ENCODE peak calls at places on chromosomes 11 and 22, in eight cellular contexts. One of them, this sample, is unnamed.
A peak's percentile ranks its signal among the peaks of the same experiment; 100 is the strongest.

GRCh38 chr22:29713156-29713715 is 6.6 kb upstream of the CABP7 start:
- DNase-seq in progenitor cell of endocrine pancreas: no peak
- DNase-seq in esophagus squamous epithelium: no peak
- DNase-seq in fibroblast of mammary gland: no peak
- DNase-seq in AG09309: no peak
- DNase-seq in CD4-positive, alpha-beta T cell: no peak
- DNase-seq in gastrocnemius medialis: no peak
- DNase-seq in Calu3: no peak
- DNase-seq in this sample: no peak

GRCh38 chr22:47775686-47776085 is 1013.2 kb downstream of the TBC1D22A start:
- DNase-seq in progenitor cell of endocrine pancreas: no peak
- DNase-seq in esophagus squamous epithelium: no peak
- DNase-seq in fibroblast of mammary gland: no peak
- DNase-seq in AG09309: no peak
- DNase-seq in CD4-positive, alpha-beta T cell: no peak
- DNase-seq in gastrocnemius medialis: no peak
- DNase-seq in Calu3: no peak
- DNase-seq in this sample: no peak

GRCh38 chr22:19383292-19383691 is 48.2 kb downstream of the HIRA start:
- DNase-seq in progenitor cell of endocrine pancreas: no peak
- DNase-seq in esophagus squamous epithelium: no peak
- DNase-seq in fibroblast of mammary gland: no peak
- DNase-seq in AG09309: no peak
- DNase-seq in CD4-positive, alpha-beta T cell: no peak
- DNase-seq in gastrocnemius medialis: no peak
- DNase-seq in Calu3: no peak
- DNase-seq in this sample: no peak

GRCh38 chr11:120215634-120216033 is 4.8 kb downstream of the OAF start:
- DNase-seq in progenitor cell of endocrine pancreas: no peak
- DNase-seq in esophagus squamous epithelium: no peak
- DNase-seq in fibroblast of mammary gland: peak; percentile 77
- DNase-seq in AG09309: no peak
- DNase-seq in CD4-positive, alpha-beta T cell: no peak
- DNase-seq in gastrocnemius medialis: peak; percentile 43
- DNase-seq in Calu3: no peak
- DNase-seq in this sample: no peak

GRCh38 chr11:62687508-62688396 is 1.6 kb downstream of the LRRN4CL start:
- DNase-seq in progenitor cell of endocrine pancreas: no peak
- DNase-seq in esophagus squamous epithelium: no peak
- DNase-seq in fibroblast of mammary gland: no peak
- DNase-seq in AG09309: no peak
- DNase-seq in CD4-positive, alpha-beta T cell: no peak
- DNase-seq in gastrocnemius medialis: no peak
- DNase-seq in Calu3: no peak
- DNase-seq in this sample: no peak

GRCh38 chr22:29700949-29701927 is 18.6 kb upstream of the CABP7 start:
- DNase-seq in progenitor cell of endocrine pancreas: no peak
- DNase-seq in esophagus squamous epithelium: no peak
- DNase-seq in fibroblast of mammary gland: peak; percentile 28
- DNase-seq in AG09309: no peak
- DNase-seq in CD4-positive, alpha-beta T cell: no peak
- DNase-seq in gastrocnemius medialis: no peak
- DNase-seq in Calu3: peak; percentile 66
- DNase-seq in this sample: no peak

GRCh38 chr11:120832609-120833221 is 191.2 kb upstream of the TBCEL start:
- DNase-seq in progenitor cell of endocrine pancreas: no peak
- DNase-seq in esophagus squamous epithelium: no peak
- DNase-seq in fibroblast of mammary gland: no peak
- DNase-seq in AG09309: no peak
- DNase-seq in CD4-positive, alpha-beta T cell: no peak
- DNase-seq in gastrocnemius medialis: no peak
- DNase-seq in Calu3: no peak
- DNase-seq in this sample: no peak

GRCh38 chr11:8068605-8069221 is 12.3 kb upstream of the TUB start:
- DNase-seq in progenitor cell of endocrine pancreas: no peak
- DNase-seq in esophagus squamous epithelium: no peak
- DNase-seq in fibroblast of mammary gland: peak; percentile 91
- DNase-seq in AG09309: no peak
- DNase-seq in CD4-positive, alpha-beta T cell: no peak
- DNase-seq in gastrocnemius medialis: peak; percentile 76
- DNase-seq in Calu3: no peak
- DNase-seq in this sample: no peak

GRCh38 chr11:57471496-57471895 is 11.2 kb downstream of the RTN4RL2 start:
- DNase-seq in progenitor cell of endocrine pancreas: no peak
- DNase-seq in esophagus squamous epithelium: no peak
- DNase-seq in fibroblast of mammary gland: no peak
- DNase-seq in AG09309: no peak
- DNase-seq in CD4-positive, alpha-beta T cell: no peak
- DNase-seq in gastrocnemius medialis: no peak
- DNase-seq in Calu3: no peak
- DNase-seq in this sample: no peak

GRCh38 chr11:19747634-19748280 is 35.1 kb downstream of the NAV2 start:
- DNase-seq in progenitor cell of endocrine pancreas: no peak
- DNase-seq in esophagus squamous epithelium: no peak
- DNase-seq in fibroblast of mammary gland: no peak
- DNase-seq in AG09309: no peak
- DNase-seq in CD4-positive, alpha-beta T cell: no peak
- DNase-seq in gastrocnemius medialis: no peak
- DNase-seq in Calu3: no peak
- DNase-seq in this sample: peak; percentile 15

GRCh38 chr11:13304655-13305340 is 27.2 kb downstream of the BMAL1 start:
- DNase-seq in progenitor cell of endocrine pancreas: no peak
- DNase-seq in esophagus squamous epithelium: no peak
- DNase-seq in fibroblast of mammary gland: no peak
- DNase-seq in AG09309: no peak
- DNase-seq in CD4-positive, alpha-beta T cell: no peak
- DNase-seq in gastrocnemius medialis: peak; percentile 76
- DNase-seq in Calu3: no peak
- DNase-seq in this sample: no peak

GRCh38 chr22:33105501-33105911 is 47.3 kb upstream of the SYN3 start:
- DNase-seq in progenitor cell of endocrine pancreas: no peak
- DNase-seq in esophagus squamous epithelium: no peak
- DNase-seq in fibroblast of mammary gland: peak; percentile 65
- DNase-seq in AG09309: no peak
- DNase-seq in CD4-positive, alpha-beta T cell: no peak
- DNase-seq in gastrocnemius medialis: no peak
- DNase-seq in Calu3: no peak
- DNase-seq in this sample: peak; percentile 8

GRCh38 chr11:119752324-119752723 is 23.3 kb upstream of the NECTIN1 start:
- DNase-seq in progenitor cell of endocrine pancreas: no peak
- DNase-seq in esophagus squamous epithelium: no peak
- DNase-seq in fibroblast of mammary gland: no peak
- DNase-seq in AG09309: no peak
- DNase-seq in CD4-positive, alpha-beta T cell: no peak
- DNase-seq in gastrocnemius medialis: no peak
- DNase-seq in Calu3: no peak
- DNase-seq in this sample: no peak

GRCh38 chr11:97893612-97894011 is 1127.1 kb upstream of the CNTN5 start:
- DNase-seq in progenitor cell of endocrine pancreas: no peak
- DNase-seq in esophagus squamous epithelium: no peak
- DNase-seq in fibroblast of mammary gland: no peak
- DNase-seq in AG09309: no peak
- DNase-seq in CD4-positive, alpha-beta T cell: no peak
- DNase-seq in gastrocnemius medialis: no peak
- DNase-seq in Calu3: no peak
- DNase-seq in this sample: no peak

GRCh38 chr11:31903225-31904074 is 92.3 kb upstream of the PAX6 start:
- DNase-seq in progenitor cell of endocrine pancreas: no peak
- DNase-seq in esophagus squamous epithelium: no peak
- DNase-seq in fibroblast of mammary gland: no peak
- DNase-seq in AG09309: no peak
- DNase-seq in CD4-positive, alpha-beta T cell: no peak
- DNase-seq in gastrocnemius medialis: peak; percentile 25
- DNase-seq in Calu3: no peak
- DNase-seq in this sample: no peak

DNA sequence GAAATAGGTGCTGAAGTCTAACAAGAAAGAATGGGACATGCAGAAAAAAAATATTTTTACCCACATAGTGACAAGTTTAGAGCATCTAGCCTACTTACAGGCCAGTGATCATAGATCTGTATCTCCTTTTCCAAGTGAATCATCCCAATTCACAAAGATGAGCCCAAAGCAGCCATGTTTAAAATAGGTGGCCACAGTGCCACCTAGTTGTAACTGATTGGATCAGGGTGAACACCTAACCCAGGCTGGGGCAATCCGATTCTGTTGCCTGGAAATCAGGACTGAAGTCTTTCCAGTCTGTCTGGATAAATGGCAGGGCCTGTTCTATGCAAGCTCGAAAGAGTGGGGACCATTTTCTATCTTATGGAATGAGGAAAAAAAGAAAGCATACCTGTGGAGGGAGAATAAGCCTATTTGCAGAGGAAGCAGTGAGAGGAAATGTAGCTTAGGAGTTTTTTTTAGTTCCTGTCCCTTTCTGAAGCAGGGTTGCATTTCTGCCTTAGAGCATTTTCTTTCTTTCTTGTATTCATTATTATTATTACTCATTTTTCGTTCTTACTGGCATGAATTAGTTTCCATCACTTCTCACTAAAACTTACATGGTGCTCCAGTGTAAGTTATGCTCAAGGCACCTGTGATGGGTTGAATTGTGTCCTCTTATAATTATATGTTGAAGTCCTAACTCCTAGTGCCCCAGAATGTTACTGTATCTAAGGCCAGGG is 113.2 kb upstream of the RAG2 start:
- DNase-seq in progenitor cell of endocrine pancreas: no peak
- DNase-seq in esophagus squamous epithelium: no peak
- DNase-seq in fibroblast of mammary gland: no peak
- DNase-seq in AG09309: no peak
- DNase-seq in CD4-positive, alpha-beta T cell: no peak
- DNase-seq in gastrocnemius medialis: no peak
- DNase-seq in Calu3: no peak
- DNase-seq in this sample: no peak
- TF ChIP-seq CTCF in progenitor cell of endocrine pancreas: no peak
- TF ChIP-seq CTCF in esophagus squamous epithelium: no peak
- TF ChIP-seq CTCF in fibroblast of mammary gland: no peak
- TF ChIP-seq CTCF in AG09309: no peak
- TF ChIP-seq CTCF in CD4-positive, alpha-beta T cell: no peak
- TF ChIP-seq CTCF in gastrocnemius medialis: no peak
- TF ChIP-seq CTCF in Calu3: no peak
- TF ChIP-seq CTCF in this sample: no peak

DNA sequence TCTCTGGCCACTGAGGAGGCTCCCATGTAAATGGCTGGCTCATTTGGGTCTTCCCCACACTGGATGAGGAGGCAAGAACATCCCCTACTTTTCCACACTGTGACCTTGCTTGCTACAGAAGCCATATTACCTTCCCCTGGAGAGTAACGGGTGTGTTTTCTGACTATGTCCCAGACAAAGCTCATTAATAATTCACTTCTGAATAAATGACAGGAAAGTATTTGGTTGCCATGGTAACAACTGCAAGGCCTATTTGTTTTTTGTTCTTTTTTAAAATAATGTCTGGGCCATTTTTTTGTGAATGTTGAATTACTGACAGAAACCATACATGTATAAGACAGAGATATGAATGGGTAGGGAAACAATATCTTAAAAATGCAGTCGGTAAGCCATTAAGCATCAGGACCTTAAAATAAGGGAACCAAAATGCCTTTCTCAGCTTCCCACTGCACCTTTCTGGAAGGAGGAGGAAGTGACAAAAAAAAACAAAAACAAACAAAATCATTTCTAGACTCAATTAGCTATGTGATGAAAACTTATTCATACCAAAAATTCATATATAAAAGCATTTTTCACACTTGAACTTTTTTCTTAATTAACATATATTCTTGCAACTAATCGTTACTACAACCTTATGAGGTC is 31.9 kb downstream of the SLC1A2 start:
- DNase-seq in progenitor cell of endocrine pancreas: no peak
- DNase-seq in esophagus squamous epithelium: no peak
- DNase-seq in fibroblast of mammary gland: peak; percentile 55
- DNase-seq in AG09309: no peak
- DNase-seq in CD4-positive, alpha-beta T cell: no peak
- DNase-seq in gastrocnemius medialis: no peak
- DNase-seq in Calu3: no peak
- DNase-seq in this sample: no peak
- TF ChIP-seq CTCF in progenitor cell of endocrine pancreas: no peak
- TF ChIP-seq CTCF in esophagus squamous epithelium: no peak
- TF ChIP-seq CTCF in fibroblast of mammary gland: peak; percentile 56
- TF ChIP-seq CTCF in AG09309: no peak
- TF ChIP-seq CTCF in CD4-positive, alpha-beta T cell: no peak
- TF ChIP-seq CTCF in gastrocnemius medialis: no peak
- TF ChIP-seq CTCF in Calu3: no peak
- TF ChIP-seq CTCF in this sample: no peak

GRCh38 chr22:49550766-49551362 is 276.8 kb downstream of the BRD1 start:
- DNase-seq in progenitor cell of endocrine pancreas: no peak
- DNase-seq in esophagus squamous epithelium: no peak
- DNase-seq in fibroblast of mammary gland: no peak
- DNase-seq in AG09309: no peak
- DNase-seq in CD4-positive, alpha-beta T cell: no peak
- DNase-seq in gastrocnemius medialis: no peak
- DNase-seq in Calu3: peak; percentile 40
- DNase-seq in this sample: no peak
- TF ChIP-seq CTCF in progenitor cell of endocrine pancreas: no peak
- TF ChIP-seq CTCF in esophagus squamous epithelium: no peak
- TF ChIP-seq CTCF in fibroblast of mammary gland: no peak
- TF ChIP-seq CTCF in AG09309: no peak
- TF ChIP-seq CTCF in CD4-positive, alpha-beta T cell: no peak
- TF ChIP-seq CTCF in gastrocnemius medialis: no peak
- TF ChIP-seq CTCF in Calu3: peak; percentile 49
- TF ChIP-seq CTCF in this sample: no peak

GRCh38 chr11:110096369-110096976 is 3.3 kb downstream of the ZC3H12C start:
- DNase-seq in progenitor cell of endocrine pancreas: no peak
- DNase-seq in esophagus squamous epithelium: no peak
- DNase-seq in fibroblast of mammary gland: no peak
- DNase-seq in AG09309: no peak
- DNase-seq in CD4-positive, alpha-beta T cell: no peak
- DNase-seq in gastrocnemius medialis: no peak
- DNase-seq in Calu3: no peak
- DNase-seq in this sample: no peak

GRCh38 chr11:110097459-110098012 is 4.3 kb downstream of the ZC3H12C start:
- DNase-seq in progenitor cell of endocrine pancreas: no peak
- DNase-seq in esophagus squamous epithelium: no peak
- DNase-seq in fibroblast of mammary gland: peak; percentile 69
- DNase-seq in AG09309: no peak
- DNase-seq in CD4-positive, alpha-beta T cell: no peak
- DNase-seq in gastrocnemius medialis: no peak
- DNase-seq in Calu3: no peak
- DNase-seq in this sample: no peak

GRCh38 chr11:110095554-110095953 is 2.4 kb downstream of the ZC3H12C start:
- DNase-seq in progenitor cell of endocrine pancreas: no peak
- DNase-seq in esophagus squamous epithelium: no peak
- DNase-seq in fibroblast of mammary gland: peak; percentile 68
- DNase-seq in AG09309: no peak
- DNase-seq in CD4-positive, alpha-beta T cell: no peak
- DNase-seq in gastrocnemius medialis: no peak
- DNase-seq in Calu3: no peak
- DNase-seq in this sample: no peak

GRCh38 chr11:110100476-110101240 is 7.5 kb downstream of the ZC3H12C start:
- DNase-seq in progenitor cell of endocrine pancreas: no peak
- DNase-seq in esophagus squamous epithelium: no peak
- DNase-seq in fibroblast of mammary gland: no peak
- DNase-seq in AG09309: no peak
- DNase-seq in CD4-positive, alpha-beta T cell: no peak
- DNase-seq in gastrocnemius medialis: no peak
- DNase-seq in Calu3: no peak
- DNase-seq in this sample: no peak

DNA sequence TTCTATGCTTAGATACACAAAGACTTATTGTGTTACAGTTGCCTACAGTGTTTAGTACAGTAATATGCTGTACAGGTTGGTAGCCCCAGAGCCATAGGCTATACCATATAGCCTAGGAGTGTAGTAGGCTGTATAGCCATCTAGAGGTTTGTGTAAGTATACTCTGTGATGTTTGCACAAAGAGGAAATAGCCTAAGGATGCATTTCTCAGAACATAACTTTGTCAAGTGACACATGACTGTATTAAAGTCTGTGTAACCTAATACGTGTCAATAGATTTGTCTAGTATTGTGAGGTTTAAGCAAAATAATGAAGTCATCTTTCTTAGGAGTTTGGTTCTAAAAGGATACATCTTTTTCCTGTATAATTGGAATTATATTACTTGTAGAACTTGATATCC is 5.5 kb downstream of the ZC3H12C start:
- DNase-seq in progenitor cell of endocrine pancreas: no peak
- DNase-seq in esophagus squamous epithelium: no peak
- DNase-seq in fibroblast of mammary gland: peak; percentile 35
- DNase-seq in AG09309: no peak
- DNase-seq in CD4-positive, alpha-beta T cell: no peak
- DNase-seq in gastrocnemius medialis: no peak
- DNase-seq in Calu3: no peak
- DNase-seq in this sample: no peak
- TF ChIP-seq CTCF in progenitor cell of endocrine pancreas: no peak
- TF ChIP-seq CTCF in esophagus squamous epithelium: no peak
- TF ChIP-seq CTCF in fibroblast of mammary gland: no peak
- TF ChIP-seq CTCF in AG09309: no peak
- TF ChIP-seq CTCF in CD4-positive, alpha-beta T cell: no peak
- TF ChIP-seq CTCF in gastrocnemius medialis: no peak
- TF ChIP-seq CTCF in Calu3: no peak
- TF ChIP-seq CTCF in this sample: no peak